ENCODE peak calls at places on chromosomes 13 and 19, in nine cellular contexts. One of them, this sample, is unnamed.
A peak's percentile ranks its signal among the peaks of the same experiment; 100 is the strongest.

GRCh38 chr19:31274964-31275319 is 74.3 kb downstream of the TSHZ3 start:
- DNase-seq in cardiac fibroblast: no peak
- DNase-seq in upper lobe of right lung: no peak
- DNase-seq in AG10803: no peak
- DNase-seq in PC-3: no peak
- DNase-seq in nephron progenitor cell: no peak
- DNase-seq in thoracic aorta: no peak
- DNase-seq in lung: no peak
- DNase-seq in fibroblast of the aortic adventitia: no peak
- DNase-seq in this sample: no peak

GRCh38 chr19:14515501-14516047 is 2.6 kb downstream of the DNAJB1 start:
- DNase-seq in lung: no peak
- DNase-seq in thoracic aorta: no peak
- DNase-seq in PC-3: no peak
- DNase-seq in upper lobe of right lung: no peak
- DNase-seq in AG10803: no peak
- DNase-seq in fibroblast of the aortic adventitia: no peak
- DNase-seq in cardiac fibroblast: no peak
- DNase-seq in nephron progenitor cell: no peak
- DNase-seq in this sample: no peak

GRCh38 chr19:56976300-56976699 is 135.8 kb upstream of the PEG3 start:
- DNase-seq in thoracic aorta: no peak
- DNase-seq in nephron progenitor cell: no peak
- DNase-seq in lung: no peak
- DNase-seq in AG10803: no peak
- DNase-seq in fibroblast of the aortic adventitia: no peak
- DNase-seq in cardiac fibroblast: no peak
- DNase-seq in PC-3: no peak
- DNase-seq in upper lobe of right lung: no peak
- DNase-seq in this sample: no peak

GRCh38 chr19:10580979-10581631 is 6.0 kb downstream of the AP1M2 start:
- DNase-seq in lung: peak; percentile 86
- DNase-seq in PC-3: peak; percentile 98
- DNase-seq in nephron progenitor cell: peak; percentile 92
- DNase-seq in AG10803: peak; percentile 90
- DNase-seq in upper lobe of right lung: peak; percentile 91
- DNase-seq in thoracic aorta: peak; percentile 79
- DNase-seq in cardiac fibroblast: peak; percentile 96
- DNase-seq in fibroblast of the aortic adventitia: peak; percentile 95
- DNase-seq in this sample: peak; percentile 78

GRCh38 chr13:113835461-113836274 is 28.2 kb downstream of the GAS6 start:
- DNase-seq in lung: no peak
- DNase-seq in nephron progenitor cell: peak; percentile 31
- DNase-seq in cardiac fibroblast: peak; percentile 57
- DNase-seq in AG10803: peak; percentile 90
- DNase-seq in fibroblast of the aortic adventitia: peak; percentile 62
- DNase-seq in upper lobe of right lung: no peak
- DNase-seq in PC-3: peak; percentile 36
- DNase-seq in thoracic aorta: no peak
- DNase-seq in this sample: no peak

GRCh38 chr13:109400625-109401257 is 385.6 kb downstream of the IRS2 start:
- DNase-seq in AG10803: no peak
- DNase-seq in thoracic aorta: no peak
- DNase-seq in PC-3: no peak
- DNase-seq in nephron progenitor cell: no peak
- DNase-seq in cardiac fibroblast: no peak
- DNase-seq in upper lobe of right lung: no peak
- DNase-seq in lung: no peak
- DNase-seq in fibroblast of the aortic adventitia: no peak
- DNase-seq in this sample: no peak

GRCh38 chr19:18699403-18700054 is 16.0 kb downstream of the CRTC1 start:
- DNase-seq in cardiac fibroblast: no peak
- DNase-seq in AG10803: no peak
- DNase-seq in lung: no peak
- DNase-seq in upper lobe of right lung: no peak
- DNase-seq in nephron progenitor cell: no peak
- DNase-seq in PC-3: peak; percentile 31
- DNase-seq in thoracic aorta: no peak
- DNase-seq in fibroblast of the aortic adventitia: no peak
- DNase-seq in this sample: no peak

GRCh38 chr19:14871619-14872230 is 14.2 kb downstream of the OR7A17 start:
- DNase-seq in nephron progenitor cell: no peak
- DNase-seq in cardiac fibroblast: peak; percentile 33
- DNase-seq in PC-3: peak; percentile 68
- DNase-seq in lung: no peak
- DNase-seq in AG10803: peak; percentile 8
- DNase-seq in fibroblast of the aortic adventitia: peak; percentile 23
- DNase-seq in upper lobe of right lung: no peak
- DNase-seq in thoracic aorta: no peak
- DNase-seq in this sample: no peak

GRCh38 chr13:90776349-90776748 is 571.1 kb upstream of the MIR17HG start:
- DNase-seq in upper lobe of right lung: no peak
- DNase-seq in PC-3: no peak
- DNase-seq in lung: no peak
- DNase-seq in nephron progenitor cell: no peak
- DNase-seq in AG10803: no peak
- DNase-seq in cardiac fibroblast: no peak
- DNase-seq in fibroblast of the aortic adventitia: no peak
- DNase-seq in thoracic aorta: no peak
- DNase-seq in this sample: no peak

GRCh38 chr19:38898788-38899446 is 501 bp downstream of the SIRT2 start:
- DNase-seq in AG10803: peak; percentile 21
- DNase-seq in PC-3: peak; percentile 14
- DNase-seq in cardiac fibroblast: peak; percentile 13
- DNase-seq in lung: peak; percentile 42
- DNase-seq in thoracic aorta: no peak
- DNase-seq in upper lobe of right lung: no peak
- DNase-seq in nephron progenitor cell: peak; percentile 18
- DNase-seq in fibroblast of the aortic adventitia: peak; percentile 37
- DNase-seq in this sample: no peak

GRCh38 chr19:2150794-2151338 is 500 bp downstream of the AP3D1 start:
- DNase-seq in fibroblast of the aortic adventitia: peak; percentile 10
- DNase-seq in upper lobe of right lung: peak; percentile 79
- DNase-seq in AG10803: no peak
- DNase-seq in PC-3: no peak
- DNase-seq in lung: peak; percentile 38
- DNase-seq in thoracic aorta: no peak
- DNase-seq in nephron progenitor cell: peak; percentile 43
- DNase-seq in cardiac fibroblast: no peak
- DNase-seq in this sample: peak; percentile 29

GRCh38 chr13:89401209-89401810 is 1730.1 kb downstream of the SLITRK5 start:
- DNase-seq in nephron progenitor cell: no peak
- DNase-seq in PC-3: peak; percentile 61
- DNase-seq in AG10803: peak; percentile 52
- DNase-seq in cardiac fibroblast: peak; percentile 88
- DNase-seq in lung: no peak
- DNase-seq in fibroblast of the aortic adventitia: peak; percentile 81
- DNase-seq in upper lobe of right lung: no peak
- DNase-seq in thoracic aorta: no peak
- DNase-seq in this sample: no peak

GRCh38 chr13:103960011-103960410 is 893.8 kb upstream of the SLC10A2 start:
- DNase-seq in thoracic aorta: no peak
- DNase-seq in AG10803: no peak
- DNase-seq in cardiac fibroblast: peak; percentile 7
- DNase-seq in nephron progenitor cell: no peak
- DNase-seq in upper lobe of right lung: no peak
- DNase-seq in PC-3: no peak
- DNase-seq in lung: no peak
- DNase-seq in fibroblast of the aortic adventitia: no peak
- DNase-seq in this sample: no peak

GRCh38 chr13:60484865-60485264 is 87.8 kb downstream of the TDRD3 start:
- DNase-seq in cardiac fibroblast: no peak
- DNase-seq in thoracic aorta: no peak
- DNase-seq in PC-3: no peak
- DNase-seq in nephron progenitor cell: no peak
- DNase-seq in AG10803: no peak
- DNase-seq in lung: no peak
- DNase-seq in upper lobe of right lung: no peak
- DNase-seq in fibroblast of the aortic adventitia: no peak
- DNase-seq in this sample: no peak

GRCh38 chr19:50607388-50607787 is 32.3 kb downstream of the SYT3 start:
- DNase-seq in cardiac fibroblast: no peak
- DNase-seq in lung: no peak
- DNase-seq in thoracic aorta: no peak
- DNase-seq in nephron progenitor cell: no peak
- DNase-seq in fibroblast of the aortic adventitia: no peak
- DNase-seq in AG10803: no peak
- DNase-seq in PC-3: no peak
- DNase-seq in upper lobe of right lung: no peak
- DNase-seq in this sample: no peak

GRCh38 chr19:55641376-55642152 is 762 bp downstream of the ZNF580 start:
- DNase-seq in lung: no peak
- DNase-seq in cardiac fibroblast: peak; percentile 36
- DNase-seq in upper lobe of right lung: no peak
- DNase-seq in fibroblast of the aortic adventitia: peak; percentile 39
- DNase-seq in nephron progenitor cell: no peak
- DNase-seq in AG10803: no peak
- DNase-seq in thoracic aorta: no peak
- DNase-seq in PC-3: no peak
- DNase-seq in this sample: no peak

GRCh38 chr13:89827552-89827951 is 1519.9 kb upstream of the MIR17HG start:
- DNase-seq in thoracic aorta: no peak
- DNase-seq in nephron progenitor cell: no peak
- DNase-seq in fibroblast of the aortic adventitia: no peak
- DNase-seq in upper lobe of right lung: no peak
- DNase-seq in AG10803: no peak
- DNase-seq in cardiac fibroblast: no peak
- DNase-seq in lung: no peak
- DNase-seq in PC-3: no peak
- DNase-seq in this sample: no peak

GRCh38 chr13:98315466-98315865 is 138.4 kb upstream of the RNF113B start:
- DNase-seq in thoracic aorta: no peak
- DNase-seq in fibroblast of the aortic adventitia: peak; percentile 27
- DNase-seq in upper lobe of right lung: no peak
- DNase-seq in lung: no peak
- DNase-seq in PC-3: no peak
- DNase-seq in nephron progenitor cell: no peak
- DNase-seq in cardiac fibroblast: peak; percentile 63
- DNase-seq in AG10803: peak; percentile 75
- DNase-seq in this sample: no peak

GRCh38 chr13:45695198-45695730 is 6.9 kb upstream of the CBY2 start:
- DNase-seq in PC-3: no peak
- DNase-seq in fibroblast of the aortic adventitia: no peak
- DNase-seq in thoracic aorta: no peak
- DNase-seq in AG10803: peak; percentile 17
- DNase-seq in nephron progenitor cell: no peak
- DNase-seq in upper lobe of right lung: no peak
- DNase-seq in lung: no peak
- DNase-seq in cardiac fibroblast: no peak
- DNase-seq in this sample: no peak

GRCh38 chr13:95512957-95513356 is 39.6 kb upstream of the CLDN10 start:
- DNase-seq in lung: no peak
- DNase-seq in fibroblast of the aortic adventitia: no peak
- DNase-seq in thoracic aorta: no peak
- DNase-seq in nephron progenitor cell: no peak
- DNase-seq in cardiac fibroblast: no peak
- DNase-seq in upper lobe of right lung: no peak
- DNase-seq in PC-3: no peak
- DNase-seq in AG10803: no peak
- DNase-seq in this sample: no peak

GRCh38 chr19:35513975-35514809 is 743 bp upstream of the DMKN start:
- DNase-seq in lung: no peak
- DNase-seq in cardiac fibroblast: peak; percentile 32
- DNase-seq in AG10803: peak; percentile 36
- DNase-seq in thoracic aorta: no peak
- DNase-seq in fibroblast of the aortic adventitia: peak; percentile 49
- DNase-seq in nephron progenitor cell: peak; percentile 53
- DNase-seq in upper lobe of right lung: no peak
- DNase-seq in PC-3: no peak
- DNase-seq in this sample: no peak
- TF ChIP-seq CTCF in lung: no peak
- TF ChIP-seq CTCF in cardiac fibroblast: no peak
- TF ChIP-seq CTCF in AG10803: no peak
- TF ChIP-seq CTCF in thoracic aorta: no peak
- TF ChIP-seq CTCF in fibroblast of the aortic adventitia: no peak
- TF ChIP-seq CTCF in nephron progenitor cell: no peak
- TF ChIP-seq CTCF in upper lobe of right lung: no peak
- TF ChIP-seq CTCF in PC-3: no peak
- TF ChIP-seq CTCF in this sample: peak; percentile 26

GRCh38 chr19:46471116-46471733 is at the start of gene PNMA8A:
- DNase-seq in AG10803: peak; percentile 60
- DNase-seq in PC-3: no peak
- DNase-seq in nephron progenitor cell: peak; percentile 94
- DNase-seq in thoracic aorta: peak; percentile 61
- DNase-seq in cardiac fibroblast: peak; percentile 74
- DNase-seq in upper lobe of right lung: peak; percentile 79
- DNase-seq in fibroblast of the aortic adventitia: peak; percentile 86
- DNase-seq in lung: peak; percentile 51
- DNase-seq in this sample: peak; percentile 87
- TF ChIP-seq CTCF in AG10803: peak; percentile 17
- TF ChIP-seq CTCF in PC-3: no peak
- TF ChIP-seq CTCF in nephron progenitor cell: no peak
- TF ChIP-seq CTCF in thoracic aorta: peak; percentile 36
- TF ChIP-seq CTCF in cardiac fibroblast: no peak
- TF ChIP-seq CTCF in upper lobe of right lung: no peak
- TF ChIP-seq CTCF in fibroblast of the aortic adventitia: peak; percentile 43
- TF ChIP-seq CTCF in lung: no peak
- TF ChIP-seq CTCF in this sample: peak; percentile 30

GRCh38 chr13:71754407-71754974 is 112.5 kb downstream of the DACH1 start:
- DNase-seq in AG10803: no peak
- DNase-seq in nephron progenitor cell: no peak
- DNase-seq in lung: no peak
- DNase-seq in PC-3: no peak
- DNase-seq in thoracic aorta: no peak
- DNase-seq in fibroblast of the aortic adventitia: no peak
- DNase-seq in upper lobe of right lung: no peak
- DNase-seq in cardiac fibroblast: no peak
- DNase-seq in this sample: no peak
- TF ChIP-seq CTCF in AG10803: no peak
- TF ChIP-seq CTCF in nephron progenitor cell: no peak
- TF ChIP-seq CTCF in lung: no peak
- TF ChIP-seq CTCF in PC-3: peak; percentile 33
- TF ChIP-seq CTCF in thoracic aorta: no peak
- TF ChIP-seq CTCF in fibroblast of the aortic adventitia: no peak
- TF ChIP-seq CTCF in upper lobe of right lung: no peak
- TF ChIP-seq CTCF in cardiac fibroblast: peak; percentile 25
- TF ChIP-seq CTCF in this sample: peak; percentile 13

GRCh38 chr19:3556978-3557460 is 367 bp downstream of the MFSD12 start:
- DNase-seq in cardiac fibroblast: no peak
- DNase-seq in nephron progenitor cell: peak; percentile 45
- DNase-seq in AG10803: no peak
- DNase-seq in upper lobe of right lung: peak; percentile 79
- DNase-seq in lung: no peak
- DNase-seq in PC-3: peak; percentile 45
- DNase-seq in thoracic aorta: no peak
- DNase-seq in fibroblast of the aortic adventitia: no peak
- DNase-seq in this sample: no peak
- TF ChIP-seq CTCF in cardiac fibroblast: no peak
- TF ChIP-seq CTCF in nephron progenitor cell: no peak
- TF ChIP-seq CTCF in AG10803: no peak
- TF ChIP-seq CTCF in upper lobe of right lung: no peak
- TF ChIP-seq CTCF in lung: no peak
- TF ChIP-seq CTCF in PC-3: no peak
- TF ChIP-seq CTCF in thoracic aorta: no peak
- TF ChIP-seq CTCF in fibroblast of the aortic adventitia: no peak
- TF ChIP-seq CTCF in this sample: peak; percentile 22

GRCh38 chr13:99436686-99437416 is 64.4 kb upstream of the TM9SF2 start:
- DNase-seq in lung: peak; percentile 88
- DNase-seq in fibroblast of the aortic adventitia: peak; percentile 83
- DNase-seq in thoracic aorta: peak; percentile 46
- DNase-seq in nephron progenitor cell: peak; percentile 89
- DNase-seq in AG10803: peak; percentile 77
- DNase-seq in cardiac fibroblast: peak; percentile 91
- DNase-seq in upper lobe of right lung: peak; percentile 92
- DNase-seq in PC-3: peak; percentile 73
- DNase-seq in this sample: peak; percentile 71
- TF ChIP-seq CTCF in lung: peak; percentile 98
- TF ChIP-seq CTCF in fibroblast of the aortic adventitia: peak; percentile 100
- TF ChIP-seq CTCF in thoracic aorta: peak; percentile 99
- TF ChIP-seq CTCF in nephron progenitor cell: peak; percentile 100
- TF ChIP-seq CTCF in AG10803: peak; percentile 98
- TF ChIP-seq CTCF in cardiac fibroblast: peak; percentile 100
- TF ChIP-seq CTCF in upper lobe of right lung: peak; percentile 100
- TF ChIP-seq CTCF in PC-3: peak; percentile 100
- TF ChIP-seq CTCF in this sample: peak; percentile 100

GRCh38 chr19:28457620-28458019 is 755.3 kb downstream of the UQCRFS1 start:
- DNase-seq in cardiac fibroblast: no peak
- DNase-seq in nephron progenitor cell: no peak
- DNase-seq in fibroblast of the aortic adventitia: no peak
- DNase-seq in thoracic aorta: no peak
- DNase-seq in AG10803: no peak
- DNase-seq in lung: no peak
- DNase-seq in upper lobe of right lung: no peak
- DNase-seq in PC-3: no peak
- DNase-seq in this sample: no peak
- TF ChIP-seq CTCF in cardiac fibroblast: no peak
- TF ChIP-seq CTCF in nephron progenitor cell: no peak
- TF ChIP-seq CTCF in fibroblast of the aortic adventitia: no peak
- TF ChIP-seq CTCF in thoracic aorta: no peak
- TF ChIP-seq CTCF in AG10803: no peak
- TF ChIP-seq CTCF in lung: no peak
- TF ChIP-seq CTCF in upper lobe of right lung: no peak
- TF ChIP-seq CTCF in PC-3: no peak
- TF ChIP-seq CTCF in this sample: no peak

This sample was measured in progenitor cell of endocrine pancreas.